ENCODE peak calls at places on chromosomes 16 and 17, in five cellular contexts. One of them, this sample, is unnamed.

GRCh38 chr17:28765038-28765437 is 21.2 kb downstream of the TRAF4 start:
- DNase-seq in type B pancreatic cell: no peak
- DNase-seq in RWPE2: no peak
- DNase-seq in NB4: no peak
- DNase-seq in body of pancreas: no peak
- DNase-seq in this sample: no peak

GRCh38 chr16:54926166-54926838 is 4.4 kb upstream of the IRX5 start:
- DNase-seq in type B pancreatic cell: no peak
- DNase-seq in RWPE2: no peak
- DNase-seq in NB4: peak; percentile 54
- DNase-seq in body of pancreas: no peak
- DNase-seq in this sample: no peak

GRCh38 chr16:4949986-4950385 is 8.1 kb upstream of the SEC14L5 start:
- DNase-seq in type B pancreatic cell: no peak
- DNase-seq in RWPE2: no peak
- DNase-seq in NB4: no peak
- DNase-seq in body of pancreas: no peak
- DNase-seq in this sample: no peak

GRCh38 chr16:82888616-82889015 is 261.8 kb downstream of the CDH13 start:
- DNase-seq in type B pancreatic cell: no peak
- DNase-seq in RWPE2: no peak
- DNase-seq in NB4: no peak
- DNase-seq in body of pancreas: no peak
- DNase-seq in this sample: no peak

GRCh38 chr16:5030251-5030870 is 3.4 kb downstream of the NAGPA start:
- DNase-seq in type B pancreatic cell: no peak
- DNase-seq in RWPE2: no peak
- DNase-seq in NB4: no peak
- DNase-seq in body of pancreas: no peak
- DNase-seq in this sample: no peak

GRCh38 chr17:13346081-13346533 is 255.6 kb downstream of the HS3ST3A1 start:
- DNase-seq in type B pancreatic cell: no peak
- DNase-seq in RWPE2: no peak
- DNase-seq in NB4: peak; percentile 67
- DNase-seq in body of pancreas: no peak
- DNase-seq in this sample: no peak

GRCh38 chr17:61007980-61008379 is 330.3 kb downstream of the BCAS3 start:
- DNase-seq in type B pancreatic cell: no peak
- DNase-seq in RWPE2: no peak
- DNase-seq in NB4: no peak
- DNase-seq in body of pancreas: no peak
- DNase-seq in this sample: no peak

GRCh38 chr16:35689764-35690163 is 2230.4 kb downstream of the TP53TG3F start:
- DNase-seq in type B pancreatic cell: no peak
- DNase-seq in RWPE2: peak; percentile 8
- DNase-seq in NB4: no peak
- DNase-seq in body of pancreas: no peak
- DNase-seq in this sample: no peak

GRCh38 chr16:25747160-25747758 is 55.5 kb downstream of the HS3ST4 start:
- DNase-seq in type B pancreatic cell: no peak
- DNase-seq in RWPE2: no peak
- DNase-seq in NB4: peak; percentile 26
- DNase-seq in body of pancreas: no peak
- DNase-seq in this sample: no peak

GRCh38 chr16:85553436-85554113 is 59.5 kb upstream of the GSE1 start:
- DNase-seq in type B pancreatic cell: no peak
- DNase-seq in RWPE2: peak; percentile 57
- DNase-seq in NB4: peak; percentile 88
- DNase-seq in body of pancreas: peak; percentile 74
- DNase-seq in this sample: no peak

GRCh38 chr17:57379237-57380054 is 123.1 kb downstream of the MSI2 start:
- DNase-seq in type B pancreatic cell: no peak
- DNase-seq in RWPE2: no peak
- DNase-seq in NB4: peak; percentile 37
- DNase-seq in body of pancreas: no peak
- DNase-seq in this sample: no peak

GRCh38 chr16:19746561-19746960 is 28.5 kb downstream of the IQCK start:
- DNase-seq in type B pancreatic cell: no peak
- DNase-seq in RWPE2: no peak
- DNase-seq in NB4: no peak
- DNase-seq in body of pancreas: no peak
- DNase-seq in this sample: no peak

GRCh38 chr16:65782537-65783290 is 583.8 kb upstream of the CDH5 start:
- DNase-seq in type B pancreatic cell: no peak
- DNase-seq in RWPE2: no peak
- DNase-seq in NB4: no peak
- DNase-seq in body of pancreas: no peak
- DNase-seq in this sample: no peak

GRCh38 chr17:66431910-66432309 is 129.5 kb downstream of the PRKCA start:
- DNase-seq in type B pancreatic cell: no peak
- DNase-seq in RWPE2: no peak
- DNase-seq in NB4: no peak
- DNase-seq in body of pancreas: no peak
- DNase-seq in this sample: no peak

GRCh38 chr16:28491080-28491969 is 549 bp downstream of the CLN3 start:
- DNase-seq in type B pancreatic cell: no peak
- DNase-seq in RWPE2: no peak
- DNase-seq in NB4: peak; percentile 79
- DNase-seq in body of pancreas: peak; percentile 42
- DNase-seq in this sample: no peak

GRCh38 chr16:13863075-13863765 is 56.7 kb upstream of the ERCC4 start:
- DNase-seq in type B pancreatic cell: no peak
- DNase-seq in RWPE2: no peak
- DNase-seq in NB4: no peak
- DNase-seq in body of pancreas: no peak
- DNase-seq in this sample: no peak

GRCh38 chr16:53991181-53992056 is 287.5 kb downstream of the FTO start:
- DNase-seq in type B pancreatic cell: no peak
- DNase-seq in RWPE2: no peak
- DNase-seq in NB4: peak; percentile 78
- DNase-seq in body of pancreas: peak; percentile 38
- DNase-seq in this sample: no peak

GRCh38 chr16:54411555-54411954 is 125.0 kb upstream of the IRX3 start:
- DNase-seq in type B pancreatic cell: no peak
- DNase-seq in RWPE2: no peak
- DNase-seq in NB4: no peak
- DNase-seq in body of pancreas: no peak
- DNase-seq in this sample: no peak

GRCh38 chr17:63676540-63676933 is 23.4 kb downstream of the LIMD2 start:
- DNase-seq in type B pancreatic cell: no peak
- DNase-seq in RWPE2: no peak
- DNase-seq in NB4: no peak
- DNase-seq in body of pancreas: no peak
- DNase-seq in this sample: no peak

GRCh38 chr16:17306745-17307144 is 164.0 kb downstream of the XYLT1 start:
- DNase-seq in type B pancreatic cell: no peak
- DNase-seq in RWPE2: no peak
- DNase-seq in NB4: no peak
- DNase-seq in body of pancreas: no peak
- DNase-seq in this sample: no peak

GRCh38 chr16:616771-617586 is 13.8 kb upstream of the WFIKKN1 start:
- DNase-seq in type B pancreatic cell: no peak
- DNase-seq in RWPE2: no peak
- DNase-seq in NB4: no peak
- DNase-seq in body of pancreas: no peak
- DNase-seq in this sample: peak; percentile 91

GRCh38 chr16:31181102-31181830 is 1.3 kb downstream of the FUS start:
- DNase-seq in type B pancreatic cell: no peak
- DNase-seq in RWPE2: no peak
- DNase-seq in NB4: peak; percentile 62
- DNase-seq in body of pancreas: no peak
- DNase-seq in this sample: peak; percentile 64

GRCh38 chr16:78317871-78318270 is 218.4 kb downstream of the WWOX start:
- DNase-seq in type B pancreatic cell: no peak
- DNase-seq in RWPE2: no peak
- DNase-seq in NB4: no peak
- DNase-seq in body of pancreas: no peak
- DNase-seq in this sample: no peak

GRCh38 chr17:59329558-59330313 is 1.7 kb upstream of the YPEL2 start:
- DNase-seq in type B pancreatic cell: no peak
- DNase-seq in RWPE2: no peak
- DNase-seq in NB4: peak; percentile 93
- DNase-seq in body of pancreas: peak; percentile 72
- DNase-seq in this sample: no peak

GRCh38 chr16:84841787-84842300 is 22.1 kb downstream of the CRISPLD2 start:
- DNase-seq in type B pancreatic cell: no peak
- DNase-seq in RWPE2: no peak
- DNase-seq in NB4: no peak
- DNase-seq in body of pancreas: peak; percentile 73
- DNase-seq in this sample: no peak

GRCh38 chr17:77832180-77832560 is 126.3 kb upstream of the TNRC6C start:
- DNase-seq in type B pancreatic cell: no peak
- DNase-seq in RWPE2: peak; percentile 7
- DNase-seq in NB4: no peak
- DNase-seq in body of pancreas: no peak
- DNase-seq in this sample: no peak

GRCh38 chr16:30651124-30652004 is 604 bp downstream of the PRR14 start:
- DNase-seq in type B pancreatic cell: no peak
- DNase-seq in RWPE2: no peak
- DNase-seq in NB4: peak; percentile 86
- DNase-seq in body of pancreas: peak; percentile 71
- DNase-seq in this sample: peak; percentile 92

DNA sequence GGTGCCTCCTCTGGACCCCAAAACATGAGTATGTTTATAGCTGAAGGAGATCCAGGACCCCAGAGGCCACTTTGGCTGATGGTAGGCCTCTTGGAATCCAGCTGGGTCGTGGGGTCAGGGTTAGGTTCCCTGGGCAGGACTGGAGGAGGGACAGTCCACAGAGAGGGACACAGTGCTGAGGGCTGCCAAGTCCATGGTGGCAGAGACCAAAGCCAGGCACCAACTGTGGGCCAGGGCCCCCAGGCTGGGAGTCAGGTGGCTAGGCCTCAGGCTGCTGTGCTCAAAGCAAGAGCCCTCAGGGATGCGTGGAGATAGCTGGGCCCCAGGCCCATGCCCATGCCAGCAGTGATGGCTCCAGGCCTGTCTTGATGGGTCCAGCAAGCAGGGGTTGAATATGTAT is 44.1 kb downstream of the RAB11FIP4 start:
- DNase-seq in type B pancreatic cell: no peak
- DNase-seq in RWPE2: no peak
- DNase-seq in NB4: no peak
- DNase-seq in body of pancreas: no peak
- DNase-seq in this sample: no peak
- TF ChIP-seq CTCF in type B pancreatic cell: no peak
- TF ChIP-seq CTCF in RWPE2: no peak
- TF ChIP-seq CTCF in NB4: no peak
- TF ChIP-seq CTCF in body of pancreas: no peak
- TF ChIP-seq CTCF in this sample: no peak

GRCh38 chr17:5793157-5793556 is 208.8 kb upstream of the NLRP1 start:
- DNase-seq in type B pancreatic cell: no peak
- DNase-seq in RWPE2: no peak
- DNase-seq in NB4: no peak
- DNase-seq in body of pancreas: no peak
- DNase-seq in this sample: no peak
- TF ChIP-seq CTCF in type B pancreatic cell: peak; percentile 66
- TF ChIP-seq CTCF in RWPE2: peak; percentile 3
- TF ChIP-seq CTCF in NB4: peak; percentile 5
- TF ChIP-seq CTCF in body of pancreas: no peak
- TF ChIP-seq CTCF in this sample: peak; percentile 31

DNA sequence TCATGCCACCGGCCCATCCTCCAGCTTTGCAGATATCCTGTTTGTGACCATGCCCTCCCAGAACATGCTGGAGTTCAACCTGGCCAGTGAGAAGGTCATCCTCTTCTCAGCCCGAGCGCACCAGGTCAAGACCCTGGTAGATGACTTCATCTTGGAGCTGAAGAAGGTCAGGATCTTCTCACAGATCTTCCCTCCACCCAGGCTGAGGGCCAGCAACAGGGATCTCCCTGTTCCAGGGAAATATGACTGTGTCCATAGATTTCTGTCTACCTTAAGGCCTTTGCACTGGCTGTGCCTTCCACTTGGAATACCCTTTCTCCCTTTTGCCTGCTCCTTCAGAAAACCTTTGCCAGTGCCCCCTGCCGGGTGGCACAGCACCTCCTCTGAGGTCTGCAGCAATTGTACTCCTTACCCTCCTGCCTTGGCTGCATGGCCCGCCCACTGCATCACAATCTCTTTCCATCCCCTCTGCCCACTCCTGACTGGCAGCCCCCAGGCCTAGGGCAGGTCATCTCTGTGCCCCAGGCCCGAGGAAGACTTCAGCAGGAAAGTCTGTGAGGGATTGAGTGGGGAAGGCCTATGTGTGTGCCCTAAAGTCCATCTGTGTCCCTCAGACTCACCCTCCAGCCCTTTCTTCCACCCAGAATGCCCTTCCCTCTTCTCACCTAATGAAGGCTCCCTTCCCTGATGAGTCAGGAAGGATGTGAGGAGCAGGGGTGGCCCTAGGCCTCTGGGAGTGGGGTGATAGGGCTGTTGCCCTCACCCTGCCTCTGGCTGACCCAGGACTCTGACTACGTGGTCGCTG is 27.3 kb upstream of the ALKBH5 start:
- DNase-seq in type B pancreatic cell: no peak
- DNase-seq in RWPE2: no peak
- DNase-seq in NB4: no peak
- DNase-seq in body of pancreas: no peak
- DNase-seq in this sample: no peak
- TF ChIP-seq CTCF in type B pancreatic cell: no peak
- TF ChIP-seq CTCF in RWPE2: no peak
- TF ChIP-seq CTCF in NB4: no peak
- TF ChIP-seq CTCF in body of pancreas: no peak
- TF ChIP-seq CTCF in this sample: no peak

DNA sequence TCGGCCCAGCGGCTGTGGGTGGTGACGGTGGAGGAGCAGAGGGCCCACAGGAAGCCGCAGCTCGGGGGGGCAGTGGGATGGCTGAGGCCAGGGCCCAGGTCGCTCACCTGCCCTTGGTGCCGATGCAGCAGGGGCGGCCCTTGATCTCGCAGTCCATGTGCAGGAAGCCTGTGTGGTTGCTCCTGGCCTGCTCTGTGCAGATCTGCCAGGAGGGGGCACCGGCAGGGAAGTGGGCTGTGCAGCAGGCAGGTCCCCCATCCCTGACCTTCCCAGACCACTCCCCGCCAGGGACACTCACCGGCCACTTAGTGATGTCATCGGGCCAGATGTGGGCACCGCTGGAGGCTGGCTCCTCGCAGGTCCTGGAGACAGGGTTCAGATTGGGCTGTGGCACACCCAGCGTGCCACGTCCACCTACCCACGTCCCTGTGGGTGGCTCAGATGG is 6.2 kb downstream of the AANAT start:
- DNase-seq in type B pancreatic cell: no peak
- DNase-seq in RWPE2: no peak
- DNase-seq in NB4: peak; percentile 40
- DNase-seq in body of pancreas: no peak
- DNase-seq in this sample: peak; percentile 90
- TF ChIP-seq CTCF in type B pancreatic cell: peak; percentile 55
- TF ChIP-seq CTCF in RWPE2: no peak
- TF ChIP-seq CTCF in NB4: no peak
- TF ChIP-seq CTCF in body of pancreas: no peak
- TF ChIP-seq CTCF in this sample: peak; percentile 65

GRCh38 chr17:78840780-78841611 is at the start of gene USP36:
- DNase-seq in type B pancreatic cell: peak; percentile 100
- DNase-seq in RWPE2: peak; percentile 99
- DNase-seq in NB4: peak; percentile 99
- DNase-seq in body of pancreas: peak; percentile 100
- DNase-seq in this sample: peak; percentile 100
- TF ChIP-seq CTCF in type B pancreatic cell: peak; percentile 21
- TF ChIP-seq CTCF in RWPE2: peak; percentile 13
- TF ChIP-seq CTCF in NB4: no peak
- TF ChIP-seq CTCF in body of pancreas: no peak
- TF ChIP-seq CTCF in this sample: no peak

GRCh38 chr16:88063201-88063773 is 112.1 kb downstream of the BANP start:
- DNase-seq in type B pancreatic cell: no peak
- DNase-seq in RWPE2: peak; percentile 48
- DNase-seq in NB4: no peak
- DNase-seq in body of pancreas: no peak
- DNase-seq in this sample: no peak
- TF ChIP-seq CTCF in type B pancreatic cell: peak; percentile 35
- TF ChIP-seq CTCF in RWPE2: no peak
- TF ChIP-seq CTCF in NB4: no peak
- TF ChIP-seq CTCF in body of pancreas: no peak
- TF ChIP-seq CTCF in this sample: peak; percentile 73

This sample was measured in chondrocyte.